ENCODE peak calls at places on chromosomes 5 and 9, in seven cellular contexts. One of them, this sample, is unnamed.
A peak's percentile ranks its signal among the peaks of the same experiment; 100 is the strongest.

GRCh38 chr9:2496160-2496559 is 125.4 kb upstream of the VLDLR start:
- DNase-seq in transverse colon: no peak
- DNase-seq in DND-41: no peak
- DNase-seq in HepG2: no peak
- DNase-seq in uterus: no peak
- DNase-seq in OCI-LY7: no peak
- DNase-seq in right atrium auricular region: no peak
- DNase-seq in this sample: no peak

GRCh38 chr5:81069965-81070364 is 109.8 kb downstream of the RASGRF2 start:
- DNase-seq in DND-41: no peak
- DNase-seq in OCI-LY7: no peak
- DNase-seq in transverse colon: no peak
- DNase-seq in HepG2: no peak
- DNase-seq in right atrium auricular region: no peak
- DNase-seq in uterus: no peak
- DNase-seq in this sample: no peak

GRCh38 chr5:172740483-172741205 is 30.4 kb downstream of the DUSP1 start:
- DNase-seq in transverse colon: peak; percentile 60
- DNase-seq in right atrium auricular region: peak; percentile 89
- DNase-seq in DND-41: no peak
- DNase-seq in uterus: peak; percentile 71
- DNase-seq in OCI-LY7: no peak
- DNase-seq in HepG2: no peak
- DNase-seq in this sample: no peak

GRCh38 chr5:154355141-154355611 is 90.6 kb upstream of the SAP30L start:
- DNase-seq in OCI-LY7: no peak
- DNase-seq in right atrium auricular region: no peak
- DNase-seq in DND-41: no peak
- DNase-seq in HepG2: peak; percentile 58
- DNase-seq in uterus: no peak
- DNase-seq in transverse colon: no peak
- DNase-seq in this sample: no peak

GRCh38 chr5:893711-894110 is 1.0 kb downstream of the TRIP13 start:
- DNase-seq in right atrium auricular region: no peak
- DNase-seq in transverse colon: no peak
- DNase-seq in uterus: no peak
- DNase-seq in DND-41: no peak
- DNase-seq in HepG2: no peak
- DNase-seq in OCI-LY7: peak; percentile 45
- DNase-seq in this sample: no peak

GRCh38 chr9:110321055-110321454 is 16.6 kb downstream of the TXNDC8 start:
- DNase-seq in right atrium auricular region: no peak
- DNase-seq in transverse colon: no peak
- DNase-seq in HepG2: no peak
- DNase-seq in uterus: no peak
- DNase-seq in OCI-LY7: no peak
- DNase-seq in DND-41: no peak
- DNase-seq in this sample: no peak

GRCh38 chr9:128635266-128636023 is 21.2 kb downstream of the DYNC2I2 start:
- DNase-seq in HepG2: peak; percentile 92
- DNase-seq in OCI-LY7: no peak
- DNase-seq in right atrium auricular region: peak; percentile 91
- DNase-seq in transverse colon: peak; percentile 91
- DNase-seq in DND-41: no peak
- DNase-seq in uterus: peak; percentile 85
- DNase-seq in this sample: no peak

GRCh38 chr9:37415011-37415719 is 7.3 kb upstream of the GRHPR start:
- DNase-seq in transverse colon: peak; percentile 78
- DNase-seq in HepG2: peak; percentile 76
- DNase-seq in uterus: peak; percentile 62
- DNase-seq in OCI-LY7: peak; percentile 92
- DNase-seq in right atrium auricular region: peak; percentile 68
- DNase-seq in DND-41: peak; percentile 79
- DNase-seq in this sample: peak; percentile 65

GRCh38 chr9:95845751-95846150 is 29.7 kb upstream of the ERCC6L2 start:
- DNase-seq in OCI-LY7: no peak
- DNase-seq in transverse colon: no peak
- DNase-seq in uterus: no peak
- DNase-seq in HepG2: no peak
- DNase-seq in right atrium auricular region: no peak
- DNase-seq in DND-41: no peak
- DNase-seq in this sample: no peak

GRCh38 chr9:87642330-87643110 is 83.4 kb upstream of the CTSL start:
- DNase-seq in OCI-LY7: peak; percentile 20
- DNase-seq in HepG2: no peak
- DNase-seq in DND-41: peak; percentile 10
- DNase-seq in right atrium auricular region: no peak
- DNase-seq in uterus: no peak
- DNase-seq in transverse colon: no peak
- DNase-seq in this sample: no peak

GRCh38 chr5:154945695-154946301 is 4.9 kb downstream of the MRPL22 start:
- DNase-seq in uterus: no peak
- DNase-seq in HepG2: no peak
- DNase-seq in right atrium auricular region: no peak
- DNase-seq in DND-41: no peak
- DNase-seq in transverse colon: no peak
- DNase-seq in OCI-LY7: peak; percentile 36
- DNase-seq in this sample: peak; percentile 33

GRCh38 chr9:83220737-83221136 is 157.8 kb upstream of the RASEF start:
- DNase-seq in DND-41: no peak
- DNase-seq in transverse colon: no peak
- DNase-seq in OCI-LY7: no peak
- DNase-seq in HepG2: peak; percentile 30
- DNase-seq in right atrium auricular region: no peak
- DNase-seq in uterus: no peak
- DNase-seq in this sample: no peak

GRCh38 chr5:120380644-120381043 is 83.5 kb upstream of the PRR16 start:
- DNase-seq in HepG2: no peak
- DNase-seq in OCI-LY7: no peak
- DNase-seq in uterus: no peak
- DNase-seq in transverse colon: no peak
- DNase-seq in DND-41: no peak
- DNase-seq in right atrium auricular region: no peak
- DNase-seq in this sample: no peak

GRCh38 chr5:139379626-139380449 is 3.3 kb downstream of the SLC23A1 start:
- DNase-seq in OCI-LY7: no peak
- DNase-seq in HepG2: no peak
- DNase-seq in transverse colon: no peak
- DNase-seq in uterus: no peak
- DNase-seq in DND-41: no peak
- DNase-seq in right atrium auricular region: no peak
- DNase-seq in this sample: no peak

DNA sequence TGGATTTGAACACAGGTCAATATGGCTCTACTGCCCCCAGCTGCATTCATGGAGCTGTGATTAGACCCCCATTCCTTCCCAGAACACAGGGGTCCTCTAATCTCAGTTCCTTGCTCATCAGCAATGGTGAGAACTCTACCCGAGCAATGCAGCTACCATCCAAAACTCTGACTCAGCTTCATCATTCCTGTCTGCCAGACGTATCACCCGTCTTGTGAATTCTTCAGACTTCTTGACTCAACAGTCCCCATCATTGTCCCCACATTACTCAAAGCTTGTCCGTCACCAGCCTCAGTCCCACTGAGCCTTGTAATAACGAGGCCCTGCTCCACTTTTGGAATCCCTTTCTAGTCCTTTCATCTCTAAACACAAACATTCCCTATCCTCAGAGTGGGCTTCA is 36.3 kb upstream of the STX17 start:
- DNase-seq in uterus: no peak
- DNase-seq in DND-41: no peak
- DNase-seq in HepG2: no peak
- DNase-seq in transverse colon: no peak
- DNase-seq in right atrium auricular region: no peak
- DNase-seq in OCI-LY7: no peak
- DNase-seq in this sample: no peak
- H3K27ac ChIP-seq in uterus: no peak overlapping the region
- H3K27ac ChIP-seq in DND-41: no peak overlapping the region
- H3K27ac ChIP-seq in HepG2: no peak overlapping the region
- H3K27ac ChIP-seq in transverse colon: no peak overlapping the region
- H3K27ac ChIP-seq in right atrium auricular region: no peak overlapping the region
- H3K27ac ChIP-seq in OCI-LY7: no peak overlapping the region
- H3K27ac ChIP-seq in this sample: no peak overlapping the region

GRCh38 chr5:37112383-37112991 is 136.7 kb downstream of the CPLANE1 start:
- DNase-seq in DND-41: peak; percentile 51
- DNase-seq in right atrium auricular region: no peak
- DNase-seq in transverse colon: no peak
- DNase-seq in uterus: no peak
- DNase-seq in HepG2: no peak
- DNase-seq in OCI-LY7: no peak
- DNase-seq in this sample: no peak
- H3K27ac ChIP-seq in DND-41: peak overlapping the region; percentile 94
- H3K27ac ChIP-seq in right atrium auricular region: no peak overlapping the region
- H3K27ac ChIP-seq in transverse colon: no peak overlapping the region
- H3K27ac ChIP-seq in uterus: no peak overlapping the region
- H3K27ac ChIP-seq in HepG2: no peak overlapping the region
- H3K27ac ChIP-seq in OCI-LY7: no peak overlapping the region
- H3K27ac ChIP-seq in this sample: no peak overlapping the region

DNA sequence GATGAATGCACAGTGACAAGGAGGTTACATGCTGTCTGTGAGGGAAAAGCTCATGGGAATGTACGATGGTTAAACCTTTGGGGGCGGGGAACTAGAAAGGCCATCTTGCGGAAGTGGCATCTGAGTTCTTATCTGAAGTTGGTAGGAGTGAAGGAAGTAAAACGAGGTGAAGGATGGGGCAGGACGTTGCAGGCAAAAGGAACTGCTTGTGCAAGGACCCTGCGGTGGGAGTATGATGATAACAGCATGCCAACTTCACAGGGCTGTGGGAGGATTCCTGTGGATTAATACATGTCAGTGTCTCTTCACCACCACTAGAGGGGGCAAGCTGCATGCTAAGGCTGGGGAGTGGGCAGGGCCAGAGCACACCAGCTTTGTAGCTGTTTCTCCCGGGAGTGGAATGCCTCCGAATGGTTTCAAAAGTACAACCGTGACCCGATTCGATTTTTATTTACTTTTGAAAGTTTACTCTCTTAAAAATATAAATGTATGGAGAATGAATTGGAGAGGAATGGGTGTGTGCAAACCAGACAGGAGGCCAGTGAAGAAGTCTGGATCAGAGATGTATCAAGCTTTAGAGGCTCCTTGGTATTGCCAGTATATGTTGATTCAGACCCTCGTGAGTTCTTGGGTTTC is 62.5 kb downstream of the CYFIP2 start:
- DNase-seq in uterus: peak; percentile 66
- DNase-seq in OCI-LY7: peak; percentile 73
- DNase-seq in transverse colon: peak; percentile 58
- DNase-seq in right atrium auricular region: peak; percentile 68
- DNase-seq in HepG2: peak; percentile 73
- DNase-seq in DND-41: peak; percentile 68
- DNase-seq in this sample: peak; percentile 68
- H3K27ac ChIP-seq in uterus: no peak overlapping the region
- H3K27ac ChIP-seq in OCI-LY7: no peak overlapping the region
- H3K27ac ChIP-seq in transverse colon: peak overlapping the region; percentile 70
- H3K27ac ChIP-seq in right atrium auricular region: no peak overlapping the region
- H3K27ac ChIP-seq in HepG2: no peak overlapping the region
- H3K27ac ChIP-seq in DND-41: peak overlapping the region; percentile 6
- H3K27ac ChIP-seq in this sample: peak overlapping the region; percentile 30

GRCh38 chr9:130191068-130191748 is 19.0 kb downstream of the NCS1 start:
- DNase-seq in DND-41: no peak
- DNase-seq in OCI-LY7: no peak
- DNase-seq in HepG2: no peak
- DNase-seq in right atrium auricular region: no peak
- DNase-seq in uterus: no peak
- DNase-seq in transverse colon: no peak
- DNase-seq in this sample: no peak
- H3K27ac ChIP-seq in DND-41: no peak overlapping the region
- H3K27ac ChIP-seq in OCI-LY7: no peak overlapping the region
- H3K27ac ChIP-seq in HepG2: no peak overlapping the region
- H3K27ac ChIP-seq in right atrium auricular region: no peak overlapping the region
- H3K27ac ChIP-seq in uterus: peak overlapping the region; percentile 71
- H3K27ac ChIP-seq in transverse colon: peak overlapping the region; percentile 85
- H3K27ac ChIP-seq in this sample: no peak overlapping the region

GRCh38 chr9:77851862-77852602 is 179.6 kb downstream of the GNAQ start:
- DNase-seq in uterus: no peak
- DNase-seq in right atrium auricular region: no peak
- DNase-seq in DND-41: no peak
- DNase-seq in HepG2: peak; percentile 39
- DNase-seq in transverse colon: no peak
- DNase-seq in OCI-LY7: no peak
- DNase-seq in this sample: no peak
- H3K27ac ChIP-seq in uterus: no peak overlapping the region
- H3K27ac ChIP-seq in right atrium auricular region: peak overlapping the region; percentile 54
- H3K27ac ChIP-seq in DND-41: peak overlapping the region; percentile 50
- H3K27ac ChIP-seq in HepG2: no peak overlapping the region
- H3K27ac ChIP-seq in transverse colon: no peak overlapping the region
- H3K27ac ChIP-seq in OCI-LY7: no peak overlapping the region
- H3K27ac ChIP-seq in this sample: no peak overlapping the region